ENCODE peak calls at places on chromosomes 2 and 18, in nine cellular contexts. Q, I, W, Z, O, P, H, F and D are unnamed samples.

GRCh38 chr2:81324046-81324445 is 1019.5 kb upstream of the LRRTM1 start:
- DNase-seq in F (peak), W (no peak), H (no peak), P (no peak), I (no peak), O (peak), Q (no peak), Z (no peak), D (no peak)

GRCh38 chr2:174683392-174683759 is 80.9 kb downstream of the CHRNA1 start:
- DNase-seq in F (peak), Z (no peak), O (peak), W (peak), P (no peak), I (peak), Q (no peak), H (no peak), D (peak)

GRCh38 chr2:105287692-105288091 is 41.8 kb downstream of the TGFBRAP1 start:
- DNase-seq in I (peak), O (peak), Z (no peak), Q (no peak), P (no peak), H (no peak), F (peak), W (peak), D (peak)

GRCh38 chr18:29780814-29781213 is 1261.7 kb downstream of the DSC3 start:
- DNase-seq in H (no peak), O (no peak), Z (no peak), Q (no peak), F (peak), W (no peak), I (no peak), P (no peak), D (no peak)

GRCh38 chr2:95271381-95271971 is 2.8 kb upstream of the PROM2 start:
- DNase-seq in Z (peak), O (no peak), P (peak), F (no peak), I (no peak), W (no peak), Q (peak), H (no peak), D (no peak)

GRCh38 chr2:223109341-223109740 is 57.4 kb downstream of the KCNE4 start:
- DNase-seq in Z (no peak), Q (no peak), W (no peak), O (no peak), H (no peak), I (peak), P (no peak), F (no peak), D (no peak)

GRCh38 chr2:95359035-95359434 is 43.5 kb upstream of the FAHD2A start:
- DNase-seq in H (no peak), F (no peak), I (peak), Q (no peak), P (no peak), Z (no peak), W (no peak), O (no peak), D (peak)

GRCh38 chr2:64426191-64426952 is 27.6 kb upstream of the LGALSL start:
- DNase-seq in Q (no peak), W (no peak), O (no peak), I (peak), Z (no peak), H (no peak), P (no peak), F (no peak), D (peak)

GRCh38 chr2:64062840-64063239 is 43.6 kb upstream of the VPS54 start:
- DNase-seq in H (no peak), I (peak), W (no peak), P (no peak), Z (no peak), O (peak), F (no peak), Q (no peak), D (peak)

GRCh38 chr2:159202568-159203071 is 83.9 kb downstream of the WDSUB1 start:
- DNase-seq in Z (no peak), Q (no peak), F (no peak), P (no peak), I (peak), O (no peak), W (no peak), H (peak), D (peak)

GRCh38 chr2:79085382-79085781 is 2.4 kb downstream of the REG1B start:
- DNase-seq in Z (no peak), P (no peak), W (no peak), Q (no peak), I (no peak), O (no peak), F (no peak), H (no peak), D (no peak)

GRCh38 chr18:35616664-35617423 is 35.3 kb downstream of the GALNT1 start:
- DNase-seq in O (peak), Z (peak), P (peak), W (peak), I (peak), H (no peak), F (peak), Q (peak), D (peak)

GRCh38 chr18:27860011-27860410 is 316.9 kb downstream of the CDH2 start:
- DNase-seq in P (no peak), Q (no peak), F (no peak), H (no peak), W (no peak), I (no peak), Z (no peak), O (peak), D (no peak)

GRCh38 chr18:11343096-11343495 is 193.7 kb upstream of the PIEZO2 start:
- DNase-seq in P (no peak), Q (no peak), W (no peak), Z (no peak), H (no peak), F (no peak), O (no peak), I (no peak), D (no peak)

GRCh38 chr2:175880-176800 is 87.7 kb downstream of the SH3YL1 start:
- DNase-seq in Z (no peak), H (no peak), O (no peak), Q (no peak), W (peak), P (no peak), F (no peak), I (peak), D (no peak)

GRCh38 chr2:149087751-149088150 is 49.3 kb downstream of the LYPD6B start:
- DNase-seq in W (no peak), H (no peak), F (peak), O (peak), Z (no peak), Q (no peak), I (no peak), P (no peak), D (no peak)
- TF ChIP-seq CTCF in W (no peak), H (no peak), F (peak), O (peak), Z (no peak), Q (no peak), I (peak), P (peak), D (no peak)

GRCh38 chr2:152720794-152721193 is 2.4 kb downstream of the ARL6IP6 start:
- DNase-seq in F (no peak), H (no peak), W (no peak), P (no peak), O (no peak), Z (no peak), I (no peak), Q (no peak), D (no peak)
- H3K4me3 ChIP-seq in F (peak), H (no peak), W (no peak), P (peak), O (no peak), Z (no peak), I (no peak), Q (no peak), D (no peak)

GRCh38 chr2:86520153-86520552 is 43.1 kb downstream of the CHMP3 start:
- DNase-seq in F (peak), H (no peak), Q (no peak), W (no peak), O (no peak), P (no peak), Z (no peak), I (no peak), D (no peak)
- TF ChIP-seq CTCF in F (peak), H (no peak), Q (no peak), W (no peak), O (no peak), P (no peak), Z (no peak), I (no peak), D (no peak)

GRCh38 chr2:198337368-198337767 is 533.0 kb downstream of the PLCL1 start:
- DNase-seq in H (no peak), W (no peak), P (no peak), I (no peak), Z (no peak), O (no peak), Q (no peak), F (peak), D (no peak)
- H3K4me3 ChIP-seq in H (no peak), W (no peak), P (no peak), I (no peak), Z (no peak), O (no peak), Q (no peak), F (no peak), D (no peak)

GRCh38 chr2:219509780-219510511 is 4.3 kb upstream of the ASIC4 start:
- DNase-seq in W (peak), O (peak), I (peak), F (peak), Q (no peak), P (no peak), H (peak), Z (no peak), D (peak)
- TF ChIP-seq CTCF in W (peak), O (peak), I (peak), F (peak), Q (peak), P (peak), H (peak), Z (peak), D (peak)

GRCh38 chr2:8676915-8677645 is 4.8 kb upstream of the ID2 start:
- DNase-seq in I (no peak), Q (peak), O (no peak), F (peak), Z (no peak), P (no peak), W (no peak), H (no peak), D (no peak)
- H3K4me3 ChIP-seq in I (peak), Q (peak), O (no peak), F (peak), Z (peak), P (peak), W (no peak), H (peak), D (peak)